ENCODE peak calls at places on chromosomes 13 and 19, in four cellular contexts. A is caudate nucleus, H is left ventricle myocardium inferior, S is transverse colon. G is an unnamed sample.

GRCh38 chr13:34993470-34993869 is 51.4 kb downstream of the NBEA start:
- DNase-seq in S (no peak), H (no peak), A (no peak), G (no peak)

GRCh38 chr19:33410915-33411401 is 37.4 kb downstream of the CEBPG start:
- DNase-seq in H (no peak), A (no peak), S (no peak), G (no peak)

GRCh38 chr19:4379383-4380253 is 20.7 kb downstream of the SH3GL1 start:
- DNase-seq in S (no peak), A (no peak), H (no peak), G (no peak)

GRCh38 chr19:49746206-49746958 is 16.7 kb downstream of the TSKS start:
- DNase-seq in H (peak; percentile 38), A (peak; percentile 3), S (peak; percentile 41), G (peak; percentile 86)

GRCh38 chr13:38821753-38822551 is 135.1 kb downstream of the FREM2 start:
- DNase-seq in H (no peak), A (peak; percentile 59), S (no peak), G (no peak)

GRCh38 chr13:44331912-44332840 is 41.4 kb upstream of the SERP2 start:
- DNase-seq in S (peak; percentile 58), H (peak; percentile 69), A (no peak), G (peak; percentile 76)

GRCh38 chr13:99322297-99323103 is 15.3 kb upstream of the GPR183 start:
- DNase-seq in A (no peak), S (no peak), H (no peak), G (no peak)

GRCh38 chr13:113862766-113863510 is 938 bp downstream of the GAS6 start:
- DNase-seq in A (no peak), H (peak; percentile 68), S (peak; percentile 76), G (peak; percentile 47)

GRCh38 chr13:38879278-38879677 is 111.4 kb downstream of the STOML3 start:
- DNase-seq in H (no peak), S (no peak), A (no peak), G (no peak)

GRCh38 chr13:47134939-47135489 is 238.2 kb upstream of the HTR2A start:
- DNase-seq in A (no peak), S (no peak), H (no peak), G (no peak)

GRCh38 chr19:55172741-55173140 is 6.3 kb upstream of the DNAAF3 start:
- DNase-seq in A (no peak), H (no peak), S (no peak), G (no peak)

GRCh38 chr13:90428522-90429210 is 918.8 kb upstream of the MIR17HG start:
- DNase-seq in S (no peak), H (no peak), A (no peak), G (no peak)

GRCh38 chr19:31553112-31553843 is 204.0 kb upstream of the TSHZ3 start:
- DNase-seq in A (no peak), S (no peak), H (no peak), G (no peak)

GRCh38 chr19:14563590-14563926 is 8.3 kb downstream of the NDUFB7 start:
- DNase-seq in H (no peak), A (no peak), S (no peak), G (no peak)

GRCh38 chr13:113881614-113882265 is 17.9 kb upstream of the GAS6 start:
- DNase-seq in S (no peak), A (no peak), H (no peak), G (no peak)

GRCh38 chr13:67829641-67830040 is 599.5 kb upstream of the PCDH9 start:
- DNase-seq in H (no peak), A (no peak), S (no peak), G (no peak)

GRCh38 chr13:113091891-113092775 is 13.5 kb upstream of the F7 start:
- DNase-seq in A (no peak), S (no peak), H (peak; percentile 5), G (no peak)

GRCh38 chr19:32658075-32658474 is 16.9 kb downstream of the ANKRD27 start:
- DNase-seq in A (no peak), S (no peak), H (no peak), G (no peak)

GRCh38 chr19:44757735-44758505 is 9.4 kb downstream of the BCL3 start:
- DNase-seq in S (peak; percentile 40), A (no peak), H (peak; percentile 88), G (peak; percentile 78)

GRCh38 chr13:101170306-101170705 is 246.0 kb downstream of the NALCN start:
- DNase-seq in A (no peak), H (no peak), S (no peak), G (no peak)

GRCh38 chr19:44648536-44649370 is 5.0 kb downstream of the PVR start:
- DNase-seq in H (peak; percentile 31), S (no peak), A (no peak), G (peak; percentile 53)

GRCh38 chr19:47495478-47496372 is 11.7 kb upstream of the KPTN start:
- DNase-seq in A (peak; percentile 30), S (no peak), H (no peak), G (no peak)

GRCh38 chr13:60933638-60934037 is 482.0 kb downstream of the PCDH20 start:
- DNase-seq in S (no peak), A (no peak), H (no peak), G (no peak)

GRCh38 chr13:49112782-49113525 is 107.2 kb upstream of the MLNR start:
- DNase-seq in A (no peak), H (no peak), S (no peak), G (no peak)

GRCh38 chr19:5152767-5153532 is 184.0 kb downstream of the KDM4B start:
- DNase-seq in A (no peak), S (no peak), H (no peak), G (no peak)

GRCh38 chr13:113996912-113997745 is 23.3 kb upstream of the C13orf46 start:
- DNase-seq in S (no peak), H (no peak), A (no peak), G (no peak)

GRCh38 chr13:89279374-89279773 is 1608.2 kb downstream of the SLITRK5 start:
- DNase-seq in S (no peak), A (no peak), H (no peak), G (no peak)

GRCh38 chr13:66689037-66689619 is 541.0 kb downstream of the PCDH9 start:
- DNase-seq in A (no peak), H (no peak), S (no peak), G (no peak)

GRCh38 chr13:81990652-81991051 is 1649.7 kb upstream of the SPRY2 start:
- DNase-seq in A (no peak), S (no peak), H (no peak), G (no peak)

GRCh38 chr19:55652311-55653078 is 2.3 kb upstream of the U2AF2 start:
- DNase-seq in S (no peak), A (no peak), H (no peak), G (no peak)

GRCh38 chr19:14950421-14950820 is 9.1 kb downstream of the OR7C2 start:
- DNase-seq in H (no peak), A (no peak), S (no peak), G (no peak)

GRCh38 chr13:47546963-47547345 is 454.1 kb downstream of the SUCLA2 start:
- DNase-seq in A (no peak), H (no peak), S (no peak), G (no peak)

GRCh38 chr19:20611866-20612265 is 46.3 kb upstream of the ZNF737 start:
- DNase-seq in S (no peak), H (no peak), A (no peak), G (peak; percentile 25)

GRCh38 chr19:39362682-39363657 is 20.7 kb downstream of the SAMD4B start:
- DNase-seq in A (no peak), S (no peak), H (no peak), G (no peak)

GRCh38 chr13:46593403-46593802 is 40.4 kb downstream of the LRCH1 start:
- DNase-seq in H (no peak), A (no peak), S (no peak), G (no peak)

GRCh38 chr19:54190942-54191670 is at the start of gene TSEN34:
- DNase-seq in S (peak; percentile 90), A (peak; percentile 92), H (peak; percentile 88), G (peak; percentile 93)

GRCh38 chr13:113875429-113875815 is 11.5 kb upstream of the GAS6 start:
- DNase-seq in A (no peak), S (no peak), H (no peak), G (no peak)

DNA sequence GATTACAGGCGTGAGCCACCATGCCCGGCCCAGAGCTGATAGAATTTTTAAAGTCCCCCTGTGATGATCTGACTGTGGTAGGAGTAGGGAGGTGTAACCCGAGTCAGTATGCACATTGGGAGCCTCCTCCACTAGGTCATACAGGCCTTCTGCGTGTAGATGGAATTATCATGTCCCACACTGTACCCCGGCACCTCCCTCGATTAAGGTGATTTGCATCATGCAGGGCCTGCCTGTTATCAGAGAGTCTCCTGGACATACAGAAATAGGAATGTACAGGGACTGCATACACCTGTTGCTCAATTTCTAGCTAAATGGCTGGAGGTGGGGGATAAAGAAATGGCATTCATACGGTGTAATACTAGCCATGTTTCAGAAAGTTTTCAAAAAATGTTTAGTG is 922 bp upstream of the ERVK3-1 start:
- DNase-seq in H (no peak), A (no peak), S (no peak), G (no peak)
- H3K27ac ChIP-seq in H (peak overlapping the region; percentile 93), A (peak overlapping the region; percentile 32), S (peak overlapping the region; percentile 90), G (no peak overlapping the region)

GRCh38 chr19:10315335-10316214 is at the start of gene FDX2:
- DNase-seq in H (peak; percentile 90), S (peak; percentile 92), A (peak; percentile 81), G (peak; percentile 92)
- H3K27ac ChIP-seq in H (peak within 1 kb of the TSS; percentile 72), S (peak within 1 kb of the TSS; percentile 27), A (no peak within 1 kb of the TSS), G (peak within 1 kb of the TSS; percentile 76)

GRCh38 chr19:10712041-10712440 is 5.8 kb upstream of the DNM2 start:
- DNase-seq in H (no peak), S (peak; percentile 44), A (no peak), G (no peak)
- H3K27ac ChIP-seq in H (no peak overlapping the region), S (peak overlapping the region; percentile 88), A (no peak overlapping the region), G (no peak overlapping the region)

DNA sequence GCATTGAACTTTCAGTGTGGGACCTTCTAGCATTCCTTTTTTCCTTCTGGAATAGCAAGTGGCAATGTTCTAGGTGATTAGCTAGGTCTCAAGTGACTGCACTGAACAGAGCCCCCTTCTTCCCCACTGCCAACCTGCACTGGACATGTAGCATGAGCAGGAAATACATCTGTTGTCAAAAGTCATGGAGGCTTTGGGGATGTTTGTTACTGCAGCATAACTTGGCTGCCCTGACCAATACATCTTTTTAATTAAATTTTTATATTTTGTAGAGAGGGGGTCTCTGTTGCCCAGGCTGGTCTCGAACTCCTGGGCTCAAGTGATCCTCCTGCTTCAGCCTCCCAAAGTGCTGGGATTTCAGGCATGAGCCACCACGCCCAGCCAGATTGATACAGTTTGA is 163.6 kb downstream of the CACNA1A start:
- DNase-seq in H (no peak), S (no peak), A (no peak), G (no peak)
- H3K27ac ChIP-seq in H (no peak overlapping the region), S (no peak overlapping the region), A (no peak overlapping the region), G (no peak overlapping the region)

GRCh38 chr13:42466609-42467008 is 107.3 kb upstream of the TNFSF11 start:
- DNase-seq in A (no peak), S (no peak), H (no peak), G (no peak)
- H3K27ac ChIP-seq in A (no peak overlapping the region), S (no peak overlapping the region), H (no peak overlapping the region), G (no peak overlapping the region)

GRCh38 chr19:3131168-3131567 is 4.7 kb upstream of the GNA15 start:
- DNase-seq in A (no peak), S (no peak), H (no peak), G (no peak)
- H3K27ac ChIP-seq in A (no peak overlapping the region), S (no peak overlapping the region), H (no peak overlapping the region), G (no peak overlapping the region)

G was measured in testis.